ENCODE peak calls at places on chromosomes 11 and 22, in eight cellular contexts. One of them, this sample, is unnamed.

GRCh38 chr22:22358686-22359085 is 114.1 kb downstream of the VPREB1 start:
- DNase-seq in AG09309: no peak
- DNase-seq in body of pancreas: no peak
- DNase-seq in cardiac fibroblast: no peak
- DNase-seq in right lobe of liver: no peak
- DNase-seq in BJ: no peak
- DNase-seq in omental fat pad: no peak
- DNase-seq in GM12865: no peak
- DNase-seq in this sample: no peak

GRCh38 chr22:43862074-43862881 is at the start of gene SULT4A1:
- DNase-seq in AG09309: no peak
- DNase-seq in body of pancreas: peak; percentile 37
- DNase-seq in cardiac fibroblast: peak; percentile 5
- DNase-seq in right lobe of liver: peak; percentile 43
- DNase-seq in BJ: no peak
- DNase-seq in omental fat pad: no peak
- DNase-seq in GM12865: no peak
- DNase-seq in this sample: no peak

GRCh38 chr11:29159552-29160465 is 857.0 kb downstream of the KCNA4 start:
- DNase-seq in AG09309: peak; percentile 34
- DNase-seq in body of pancreas: peak; percentile 43
- DNase-seq in cardiac fibroblast: peak; percentile 91
- DNase-seq in right lobe of liver: no peak
- DNase-seq in BJ: no peak
- DNase-seq in omental fat pad: no peak
- DNase-seq in GM12865: peak; percentile 47
- DNase-seq in this sample: no peak

GRCh38 chr11:64459016-64459415 is 100.1 kb downstream of the RPS6KA4 start:
- DNase-seq in AG09309: no peak
- DNase-seq in body of pancreas: no peak
- DNase-seq in cardiac fibroblast: peak; percentile 18
- DNase-seq in right lobe of liver: no peak
- DNase-seq in BJ: no peak
- DNase-seq in omental fat pad: no peak
- DNase-seq in GM12865: no peak
- DNase-seq in this sample: no peak

GRCh38 chr11:34249439-34250073 is 108.3 kb downstream of the ABTB2 start:
- DNase-seq in AG09309: no peak
- DNase-seq in body of pancreas: no peak
- DNase-seq in cardiac fibroblast: no peak
- DNase-seq in right lobe of liver: no peak
- DNase-seq in BJ: no peak
- DNase-seq in omental fat pad: no peak
- DNase-seq in GM12865: no peak
- DNase-seq in this sample: no peak

GRCh38 chr11:16096336-16096735 is 260.0 kb downstream of the SOX6 start:
- DNase-seq in AG09309: no peak
- DNase-seq in body of pancreas: no peak
- DNase-seq in cardiac fibroblast: peak; percentile 44
- DNase-seq in right lobe of liver: no peak
- DNase-seq in BJ: no peak
- DNase-seq in omental fat pad: no peak
- DNase-seq in GM12865: no peak
- DNase-seq in this sample: no peak

GRCh38 chr11:119571311-119571710 is 148.3 kb upstream of the THY1 start:
- DNase-seq in AG09309: no peak
- DNase-seq in body of pancreas: no peak
- DNase-seq in cardiac fibroblast: no peak
- DNase-seq in right lobe of liver: no peak
- DNase-seq in BJ: no peak
- DNase-seq in omental fat pad: no peak
- DNase-seq in GM12865: no peak
- DNase-seq in this sample: no peak

GRCh38 chr22:39252461-39253391 is 7.9 kb upstream of the PDGFB start:
- DNase-seq in AG09309: no peak
- DNase-seq in body of pancreas: no peak
- DNase-seq in cardiac fibroblast: no peak
- DNase-seq in right lobe of liver: no peak
- DNase-seq in BJ: no peak
- DNase-seq in omental fat pad: no peak
- DNase-seq in GM12865: no peak
- DNase-seq in this sample: no peak

GRCh38 chr11:82521427-82521826 is 212.2 kb downstream of the FAM181B start:
- DNase-seq in AG09309: no peak
- DNase-seq in body of pancreas: no peak
- DNase-seq in cardiac fibroblast: no peak
- DNase-seq in right lobe of liver: no peak
- DNase-seq in BJ: no peak
- DNase-seq in omental fat pad: no peak
- DNase-seq in GM12865: no peak
- DNase-seq in this sample: no peak

GRCh38 chr11:93525601-93526000 is 17.6 kb downstream of the SMCO4 start:
- DNase-seq in AG09309: no peak
- DNase-seq in body of pancreas: no peak
- DNase-seq in cardiac fibroblast: peak; percentile 53
- DNase-seq in right lobe of liver: no peak
- DNase-seq in BJ: no peak
- DNase-seq in omental fat pad: no peak
- DNase-seq in GM12865: peak; percentile 67
- DNase-seq in this sample: no peak

GRCh38 chr11:12392672-12393071 is 15.3 kb downstream of the PARVA start:
- DNase-seq in AG09309: no peak
- DNase-seq in body of pancreas: no peak
- DNase-seq in cardiac fibroblast: no peak
- DNase-seq in right lobe of liver: no peak
- DNase-seq in BJ: no peak
- DNase-seq in omental fat pad: no peak
- DNase-seq in GM12865: no peak
- DNase-seq in this sample: no peak

GRCh38 chr22:38833061-38833460 is 10.8 kb downstream of the NPTXR start:
- DNase-seq in AG09309: no peak
- DNase-seq in body of pancreas: no peak
- DNase-seq in cardiac fibroblast: no peak
- DNase-seq in right lobe of liver: peak; percentile 22
- DNase-seq in BJ: no peak
- DNase-seq in omental fat pad: no peak
- DNase-seq in GM12865: no peak
- DNase-seq in this sample: no peak

GRCh38 chr11:119130662-119131061 is 9.3 kb downstream of the HINFP start:
- DNase-seq in AG09309: no peak
- DNase-seq in body of pancreas: no peak
- DNase-seq in cardiac fibroblast: no peak
- DNase-seq in right lobe of liver: peak; percentile 56
- DNase-seq in BJ: no peak
- DNase-seq in omental fat pad: no peak
- DNase-seq in GM12865: no peak
- DNase-seq in this sample: no peak

GRCh38 chr11:28077524-28077923 is 30.4 kb downstream of the KIF18A start:
- DNase-seq in AG09309: no peak
- DNase-seq in body of pancreas: no peak
- DNase-seq in cardiac fibroblast: no peak
- DNase-seq in right lobe of liver: no peak
- DNase-seq in BJ: no peak
- DNase-seq in omental fat pad: no peak
- DNase-seq in GM12865: no peak
- DNase-seq in this sample: no peak

GRCh38 chr11:96486890-96487633 is 97.2 kb downstream of the JRKL start:
- DNase-seq in AG09309: no peak
- DNase-seq in body of pancreas: peak; percentile 55
- DNase-seq in cardiac fibroblast: peak; percentile 27
- DNase-seq in right lobe of liver: no peak
- DNase-seq in BJ: no peak
- DNase-seq in omental fat pad: no peak
- DNase-seq in GM12865: no peak
- DNase-seq in this sample: no peak

GRCh38 chr22:43706151-43706550 is 106.0 kb downstream of the EFCAB6 start:
- DNase-seq in AG09309: no peak
- DNase-seq in body of pancreas: no peak
- DNase-seq in cardiac fibroblast: no peak
- DNase-seq in right lobe of liver: no peak
- DNase-seq in BJ: no peak
- DNase-seq in omental fat pad: no peak
- DNase-seq in GM12865: no peak
- DNase-seq in this sample: no peak

DNA sequence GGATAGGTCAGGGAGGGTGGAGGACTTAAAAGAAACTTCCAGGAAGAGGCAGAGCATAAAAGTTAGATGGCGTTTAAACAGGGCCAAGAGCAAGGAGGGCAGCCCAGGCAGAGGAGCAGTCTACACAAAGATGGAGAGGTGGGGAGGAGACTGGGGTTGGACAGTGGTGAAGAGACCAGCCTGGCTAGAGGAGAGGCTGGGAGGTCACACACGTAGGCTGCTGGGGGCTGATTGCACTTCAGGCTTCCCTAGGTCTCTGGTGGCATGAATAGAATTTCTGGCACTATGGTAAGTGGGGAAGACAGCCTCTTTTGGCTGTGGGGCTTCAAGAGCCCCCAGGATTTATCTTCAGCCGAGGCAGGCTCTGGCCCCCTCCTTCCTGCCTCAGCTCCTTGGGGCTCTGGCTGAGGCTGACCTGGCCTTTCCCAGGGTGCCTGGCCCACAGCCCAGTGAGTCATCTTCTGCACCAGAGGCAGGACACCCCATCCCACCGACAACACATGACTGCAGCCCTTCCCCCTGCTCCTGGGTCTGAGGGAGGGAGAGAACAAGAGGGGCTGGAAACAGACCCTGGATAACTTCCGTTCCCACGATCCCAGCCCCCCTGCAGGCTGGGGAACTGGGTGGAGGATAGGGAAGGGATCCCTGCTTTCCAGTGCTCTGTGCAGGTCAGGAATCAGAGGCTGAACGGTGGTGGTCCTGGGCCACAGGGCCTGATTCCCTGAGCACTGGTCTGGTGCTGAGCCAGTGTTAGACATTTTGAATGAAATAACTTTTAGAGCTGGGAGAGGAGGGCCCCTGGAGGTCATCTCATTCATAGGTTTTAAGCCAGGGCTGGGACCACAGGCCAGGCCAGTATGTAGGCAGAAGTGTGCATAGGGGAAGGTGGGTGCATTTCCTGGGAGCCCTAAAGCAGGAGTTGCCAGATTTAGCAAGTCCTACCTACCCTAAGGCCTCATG is 26.4 kb downstream of the ARHGEF17 start:
- DNase-seq in AG09309: no peak
- DNase-seq in body of pancreas: peak; percentile 64
- DNase-seq in cardiac fibroblast: peak; percentile 88
- DNase-seq in right lobe of liver: peak; percentile 70
- DNase-seq in BJ: no peak
- DNase-seq in omental fat pad: peak; percentile 89
- DNase-seq in GM12865: peak; percentile 54
- DNase-seq in this sample: peak; percentile 59
- TF ChIP-seq CTCF in AG09309: peak; percentile 2
- TF ChIP-seq CTCF in body of pancreas: no peak
- TF ChIP-seq CTCF in cardiac fibroblast: peak; percentile 10
- TF ChIP-seq CTCF in right lobe of liver: no peak
- TF ChIP-seq CTCF in BJ: no peak
- TF ChIP-seq CTCF in omental fat pad: no peak
- TF ChIP-seq CTCF in GM12865: peak; percentile 10
- TF ChIP-seq CTCF in this sample: no peak

GRCh38 chr22:46129390-46130041 is 20.8 kb upstream of the PPARA start:
- DNase-seq in AG09309: no peak
- DNase-seq in body of pancreas: no peak
- DNase-seq in cardiac fibroblast: no peak
- DNase-seq in right lobe of liver: peak; percentile 93
- DNase-seq in BJ: no peak
- DNase-seq in omental fat pad: no peak
- DNase-seq in GM12865: peak; percentile 52
- DNase-seq in this sample: peak; percentile 89

GRCh38 chr22:46128606-46129005 is 21.7 kb upstream of the PPARA start:
- DNase-seq in AG09309: no peak
- DNase-seq in body of pancreas: no peak
- DNase-seq in cardiac fibroblast: no peak
- DNase-seq in right lobe of liver: no peak
- DNase-seq in BJ: no peak
- DNase-seq in omental fat pad: no peak
- DNase-seq in GM12865: no peak
- DNase-seq in this sample: no peak

GRCh38 chr22:46133588-46133855 is 16.8 kb upstream of the PPARA start:
- DNase-seq in AG09309: no peak
- DNase-seq in body of pancreas: no peak
- DNase-seq in cardiac fibroblast: no peak
- DNase-seq in right lobe of liver: no peak
- DNase-seq in BJ: no peak
- DNase-seq in omental fat pad: no peak
- DNase-seq in GM12865: no peak
- DNase-seq in this sample: no peak

GRCh38 chr22:46132830-46133587 is 17.3 kb upstream of the PPARA start:
- DNase-seq in AG09309: no peak
- DNase-seq in body of pancreas: no peak
- DNase-seq in cardiac fibroblast: no peak
- DNase-seq in right lobe of liver: peak; percentile 94
- DNase-seq in BJ: no peak
- DNase-seq in omental fat pad: no peak
- DNase-seq in GM12865: no peak
- DNase-seq in this sample: peak; percentile 40

DNA sequence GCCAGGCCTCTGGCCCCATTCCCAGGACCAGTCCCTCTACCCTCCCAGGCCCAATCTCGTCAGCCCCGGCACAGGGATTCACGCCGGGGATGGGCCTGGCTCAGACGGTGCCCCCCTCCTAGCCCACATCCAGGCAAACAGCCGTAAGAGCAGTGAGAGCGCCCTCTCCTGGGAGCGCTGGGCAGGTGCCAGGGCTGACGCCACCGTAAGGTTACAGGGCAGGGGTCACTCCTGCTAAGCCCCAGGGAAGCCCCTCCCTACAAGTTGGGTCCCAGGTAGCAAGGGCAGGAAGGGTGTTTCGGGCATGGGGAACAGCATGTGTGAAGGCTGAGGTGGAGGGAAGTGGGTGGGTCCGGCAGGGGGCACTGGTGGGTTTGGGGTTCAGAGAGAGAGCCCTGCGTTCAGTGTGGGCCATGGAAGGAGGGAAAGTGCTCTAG is 19.2 kb upstream of the PPARA start:
- DNase-seq in AG09309: no peak
- DNase-seq in body of pancreas: no peak
- DNase-seq in cardiac fibroblast: no peak
- DNase-seq in right lobe of liver: no peak
- DNase-seq in BJ: no peak
- DNase-seq in omental fat pad: no peak
- DNase-seq in GM12865: no peak
- DNase-seq in this sample: no peak
- TF ChIP-seq CTCF in AG09309: peak; percentile 31
- TF ChIP-seq CTCF in body of pancreas: no peak
- TF ChIP-seq CTCF in cardiac fibroblast: peak; percentile 41
- TF ChIP-seq CTCF in right lobe of liver: peak; percentile 72
- TF ChIP-seq CTCF in BJ: peak; percentile 38
- TF ChIP-seq CTCF in omental fat pad: no peak
- TF ChIP-seq CTCF in GM12865: peak; percentile 22
- TF ChIP-seq CTCF in this sample: peak; percentile 47

GRCh38 chr11:112004389-112004788 is 20.8 kb upstream of the DLAT start:
- DNase-seq in AG09309: no peak
- DNase-seq in body of pancreas: no peak
- DNase-seq in cardiac fibroblast: no peak
- DNase-seq in right lobe of liver: no peak
- DNase-seq in BJ: no peak
- DNase-seq in omental fat pad: no peak
- DNase-seq in GM12865: peak; percentile 75
- DNase-seq in this sample: no peak
- TF ChIP-seq CTCF in AG09309: peak; percentile 48
- TF ChIP-seq CTCF in body of pancreas: no peak
- TF ChIP-seq CTCF in cardiac fibroblast: peak; percentile 52
- TF ChIP-seq CTCF in right lobe of liver: no peak
- TF ChIP-seq CTCF in BJ: peak; percentile 35
- TF ChIP-seq CTCF in omental fat pad: no peak
- TF ChIP-seq CTCF in GM12865: peak; percentile 83
- TF ChIP-seq CTCF in this sample: peak; percentile 58

GRCh38 chr11:68118753-68119448 is 2.3 kb downstream of the CHKA start:
- DNase-seq in AG09309: no peak
- DNase-seq in body of pancreas: peak; percentile 73
- DNase-seq in cardiac fibroblast: no peak
- DNase-seq in right lobe of liver: no peak
- DNase-seq in BJ: no peak
- DNase-seq in omental fat pad: no peak
- DNase-seq in GM12865: peak; percentile 87
- DNase-seq in this sample: no peak
- TF ChIP-seq CTCF in AG09309: no peak
- TF ChIP-seq CTCF in body of pancreas: no peak
- TF ChIP-seq CTCF in cardiac fibroblast: no peak
- TF ChIP-seq CTCF in right lobe of liver: no peak
- TF ChIP-seq CTCF in BJ: no peak
- TF ChIP-seq CTCF in omental fat pad: no peak
- TF ChIP-seq CTCF in GM12865: no peak
- TF ChIP-seq CTCF in this sample: no peak